ENCODE peak calls at places on chromosomes 4 and X, in four cellular contexts. N is MCF 10A, F is fibroblast of mammary gland, V is AG08395. K is an unnamed sample.
A peak's percentile ranks its signal among the peaks of the same experiment; 100 is the strongest.

GRCh38 chr4:134624365-134624764 is 422.8 kb upstream of the PABPC4L start:
- DNase-seq in V (no peak), F (no peak), N (no peak), K (no peak)

GRCh38 chrX:44878780-44879179 is 5.8 kb downstream of the KDM6A start:
- DNase-seq in F (no peak), N (no peak), V (no peak), K (no peak)

GRCh38 chrX:114782925-114783324 is 199.0 kb downstream of the HTR2C start:
- DNase-seq in N (no peak), V (no peak), F (no peak), K (no peak)

GRCh38 chr4:181647396-181648107 is 595.6 kb upstream of the TENM3 start:
- DNase-seq in N (no peak), F (peak; percentile 37), V (no peak), K (peak; percentile 16)

GRCh38 chr4:81470456-81471327 is 1.0 kb downstream of the RASGEF1B start:
- DNase-seq in F (no peak), N (no peak), V (no peak), K (peak; percentile 20)

GRCh38 chr4:72063726-72064125 is 31.9 kb downstream of the NPFFR2 start:
- DNase-seq in V (no peak), N (no peak), F (no peak), K (no peak)

GRCh38 chrX:129736491-129736890 is 2.3 kb upstream of the XPNPEP2 start:
- DNase-seq in V (no peak), F (no peak), N (no peak), K (no peak)

GRCh38 chr4:76703676-76704075 is 194.3 kb downstream of the SOWAHB start:
- DNase-seq in F (no peak), N (peak; percentile 22), V (no peak), K (no peak)

GRCh38 chr4:123943976-123944375 is 547.4 kb downstream of the SPRY1 start:
- DNase-seq in F (no peak), V (no peak), N (no peak), K (no peak)

GRCh38 chr4:159547645-159548308 is 444.9 kb downstream of the RAPGEF2 start:
- DNase-seq in N (peak; percentile 82), F (peak; percentile 39), V (no peak), K (peak; percentile 42)

GRCh38 chr4:18033111-18034085 is 11.8 kb upstream of the LCORL start:
- DNase-seq in V (no peak), N (peak; percentile 42), F (peak; percentile 86), K (no peak)

GRCh38 chr4:174198396-174199179 is 84.9 kb downstream of the FBXO8 start:
- DNase-seq in F (peak; percentile 98), V (peak; percentile 76), N (peak; percentile 56), K (peak; percentile 58)

GRCh38 chrX:154409222-154409871 is at the start of gene DNASE1L1:
- DNase-seq in N (peak; percentile 89), V (peak; percentile 64), F (peak; percentile 87), K (no peak)

GRCh38 chr4:84849051-84849640 is 117.3 kb downstream of the WDFY3 start:
- DNase-seq in F (no peak), N (no peak), V (no peak), K (no peak)

GRCh38 chrX:102599950-102600579 is 750 bp downstream of the ARMCX5 start:
- DNase-seq in N (peak; percentile 11), F (peak; percentile 47), V (peak; percentile 21), K (peak; percentile 8)

GRCh38 chr4:135256111-135256510 is 1054.5 kb upstream of the PABPC4L start:
- DNase-seq in N (no peak), V (no peak), F (no peak), K (no peak)

GRCh38 chr4:183808102-183808466 is 97.0 kb upstream of the STOX2 start:
- DNase-seq in F (no peak), V (no peak), N (no peak), K (no peak)

GRCh38 chr4:55931833-55932232 is 16.9 kb upstream of the CEP135 start:
- DNase-seq in N (no peak), F (peak; percentile 19), V (peak; percentile 45), K (peak; percentile 13)

GRCh38 chr4:38868055-38868965 is 704 bp downstream of the FAM114A1 start:
- DNase-seq in N (peak; percentile 25), F (peak; percentile 45), V (peak; percentile 18), K (peak; percentile 11)

GRCh38 chrX:107678957-107679740 is 50.8 kb downstream of the PRPS1 start:
- DNase-seq in N (peak; percentile 79), F (peak; percentile 97), V (peak; percentile 38), K (no peak)

K was measured in foreskin keratinocyte.